ENCODE peak calls at places on chromosomes 11 and 22, in ten cellular contexts. Z is IMR-90, U is BE2C, T is neuronal stem cell, G is mucosa of descending colon, C is body of pancreas, K is H1, J is suprapubic skin, N is Caco-2, A is pancreas. H is an unnamed sample.

GRCh38 chr11:93935826-93936225 is 85.3 kb upstream of the HEPHL1 start:
- DNase-seq in Z (no peak), U (no peak), T (no peak), G (no peak), C (no peak), K (no peak), J (no peak), N (no peak), A (no peak), H (no peak)

GRCh38 chr11:117901601-117902000 is 25.1 kb upstream of the FXYD6 start:
- DNase-seq in Z (no peak), U (no peak), T (no peak), G (no peak), C (no peak), K (no peak), J (peak; percentile 56), N (no peak), A (no peak), H (no peak)

GRCh38 chr11:77138106-77138649 is 10.1 kb downstream of the MYO7A start:
- DNase-seq in Z (no peak), U (no peak), T (no peak), G (no peak), C (no peak), K (no peak), J (no peak), N (no peak), A (no peak), H (no peak)

GRCh38 chr22:40410731-40411505 is 40.5 kb downstream of the SGSM3 start:
- DNase-seq in Z (no peak), U (no peak), T (no peak), G (no peak), C (no peak), K (no peak), J (peak; percentile 55), N (no peak), A (no peak), H (no peak)

GRCh38 chr22:20509344-20510047 is 2.1 kb downstream of the MED15 start:
- DNase-seq in Z (peak; percentile 94), U (no peak), T (no peak), G (peak; percentile 84), C (peak; percentile 61), K (no peak), J (peak; percentile 83), N (peak; percentile 81), A (peak; percentile 59), H (peak; percentile 22)

GRCh38 chr11:132022718-132023117 is 652.3 kb downstream of the NTM start:
- DNase-seq in Z (peak; percentile 81), U (no peak), T (no peak), G (no peak), C (no peak), K (no peak), J (no peak), N (no peak), A (no peak), H (no peak)

GRCh38 chr22:49887074-49887471 is 31.2 kb downstream of the ALG12 start:
- DNase-seq in Z (no peak), U (no peak), T (no peak), G (no peak), C (no peak), K (no peak), J (no peak), N (no peak), A (no peak), H (no peak)

GRCh38 chr11:106603971-106604370 is 414.3 kb downstream of the GUCY1A2 start:
- DNase-seq in Z (no peak), U (no peak), T (no peak), G (no peak), C (no peak), K (no peak), J (no peak), N (no peak), A (no peak), H (no peak)

GRCh38 chr22:38452373-38453064 is 2.5 kb downstream of the KCNJ4 start:
- DNase-seq in Z (peak; percentile 26), U (no peak), T (no peak), G (no peak), C (no peak), K (no peak), J (no peak), N (no peak), A (no peak), H (no peak)

GRCh38 chr11:15123849-15124248 is 9.1 kb downstream of the INSC start:
- DNase-seq in Z (peak; percentile 90), U (no peak), T (no peak), G (no peak), C (no peak), K (no peak), J (no peak), N (no peak), A (no peak), H (no peak)

DNA sequence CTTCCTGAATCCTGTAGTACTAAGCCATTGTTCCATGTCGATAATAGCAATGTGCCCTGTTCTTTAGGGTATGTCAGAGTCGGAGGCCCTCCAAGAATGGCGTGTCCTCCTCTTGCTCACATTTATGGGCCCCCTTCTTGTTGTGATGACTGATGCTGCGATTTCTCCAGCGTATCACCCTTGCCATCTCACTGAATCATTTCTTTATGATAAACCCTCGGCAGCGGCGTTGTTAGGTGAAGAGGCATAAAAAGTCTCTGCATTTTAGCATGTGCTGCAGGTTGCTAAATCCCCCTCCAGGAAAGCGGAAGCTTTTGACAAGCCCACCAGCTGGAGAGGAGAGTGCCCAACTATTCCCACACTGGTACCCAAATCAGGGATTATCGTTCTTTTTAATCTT is 1045.3 kb downstream of the BRD1 start:
- DNase-seq in Z (no peak), U (no peak), T (no peak), G (no peak), C (no peak), K (no peak), J (no peak), N (no peak), A (no peak), H (no peak)
- H3K4me3 ChIP-seq in Z (no peak overlapping the region), U (no peak overlapping the region), T (no peak overlapping the region), G (no peak overlapping the region), C (no peak overlapping the region), K (no peak overlapping the region), J (no peak overlapping the region), N (no peak overlapping the region), A (no peak overlapping the region), H (no peak overlapping the region)

GRCh38 chr11:4140067-4140636 is 45.6 kb downstream of the RRM1 start:
- DNase-seq in Z (no peak), U (no peak), T (no peak), G (no peak), C (no peak), K (no peak), J (no peak), N (no peak), A (no peak), H (no peak)
- H3K4me1 ChIP-seq in Z (peaks cover 1% of the 10 kb centered on the region), U (no peaks in the 10 kb centered on the region), T (no peaks in the 10 kb centered on the region), G (no peaks in the 10 kb centered on the region), C (no peaks in the 10 kb centered on the region), K (no peaks in the 10 kb centered on the region), J (no peaks in the 10 kb centered on the region), N (peaks cover 8% of the 10 kb centered on the region), A (no peaks in the 10 kb centered on the region), H (no peaks in the 10 kb centered on the region)

DNA sequence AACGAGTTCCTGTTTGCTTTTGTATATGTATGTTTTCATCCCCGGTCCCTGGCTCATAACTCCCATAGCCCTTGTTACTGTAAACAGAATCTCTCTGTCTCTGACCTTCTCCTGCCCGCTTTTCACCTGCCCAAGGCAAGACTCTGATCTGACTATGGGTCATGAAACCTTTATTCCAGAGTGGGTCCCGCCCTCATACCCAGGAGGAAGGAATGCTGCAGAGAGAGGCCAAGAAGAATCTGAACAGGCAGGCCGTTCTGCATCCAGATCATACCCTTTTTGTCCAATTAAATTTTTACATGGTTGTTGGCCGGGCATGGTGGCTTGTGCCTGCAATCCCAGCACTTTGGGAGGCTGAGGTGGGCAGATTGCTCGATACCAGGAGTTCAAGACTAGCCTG is 39.6 kb downstream of the GRIK4 start:
- DNase-seq in Z (no peak), U (no peak), T (no peak), G (no peak), C (no peak), K (no peak), J (no peak), N (no peak), A (no peak), H (no peak)
- H3K4me3 ChIP-seq in Z (no peak overlapping the region), U (no peak overlapping the region), T (no peak overlapping the region), G (no peak overlapping the region), C (no peak overlapping the region), K (no peak overlapping the region), J (no peak overlapping the region), N (no peak overlapping the region), A (no peak overlapping the region), H (no peak overlapping the region)

GRCh38 chr11:121206810-121207209 is 85.8 kb upstream of the SC5D start:
- DNase-seq in Z (no peak), U (no peak), T (no peak), G (no peak), C (no peak), K (no peak), J (no peak), N (no peak), A (no peak), H (no peak)
- H3K4me1 ChIP-seq in Z (no peaks in the 10 kb centered on the region), U (no peaks in the 10 kb centered on the region), T (no peaks in the 10 kb centered on the region), G (peaks cover 9% of the 10 kb centered on the region), C (no peaks in the 10 kb centered on the region), K (no peaks in the 10 kb centered on the region), J (peaks cover 6% of the 10 kb centered on the region), N (no peaks in the 10 kb centered on the region), A (peaks cover 5% of the 10 kb centered on the region), H (no peaks in the 10 kb centered on the region)

GRCh38 chr22:41845380-41846267 is 12.7 kb downstream of the SREBF2 start:
- DNase-seq in Z (no peak), U (no peak), T (no peak), G (no peak), C (no peak), K (no peak), J (no peak), N (peak; percentile 62), A (no peak), H (no peak)

GRCh38 chr22:41842996-41843970 is 10.4 kb downstream of the SREBF2 start:
- DNase-seq in Z (no peak), U (no peak), T (no peak), G (no peak), C (peak; percentile 33), K (no peak), J (no peak), N (no peak), A (no peak), H (no peak)

GRCh38 chr22:41844036-41844435 is 11.1 kb downstream of the SREBF2 start:
- DNase-seq in Z (no peak), U (no peak), T (no peak), G (no peak), C (no peak), K (no peak), J (no peak), N (no peak), A (no peak), H (no peak)

GRCh38 chr22:41846268-41847002 is 13.5 kb downstream of the SREBF2 start:
- DNase-seq in Z (no peak), U (no peak), T (no peak), G (no peak), C (no peak), K (no peak), J (no peak), N (no peak), A (no peak), H (no peak)

DNA sequence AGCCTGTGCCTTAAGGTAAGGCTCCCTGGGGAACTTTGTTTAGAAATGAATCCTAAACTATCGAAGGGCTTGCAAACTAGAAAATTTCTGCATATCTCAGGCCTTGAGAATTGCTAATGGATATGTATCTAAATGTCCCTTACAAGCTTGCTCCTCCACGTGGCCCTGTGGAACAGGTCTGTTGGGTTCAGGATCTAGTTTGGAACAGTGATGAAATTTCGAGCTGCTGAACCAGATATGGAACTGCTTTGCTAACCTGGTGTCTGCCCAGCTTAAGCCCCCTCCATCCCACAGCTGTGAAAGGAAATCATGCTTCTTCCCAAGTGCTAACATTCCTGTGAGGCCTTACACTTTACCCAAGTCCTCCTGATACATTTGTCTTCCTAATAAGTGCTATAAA is 11.6 kb downstream of the SREBF2 start:
- DNase-seq in Z (no peak), U (no peak), T (no peak), G (no peak), C (peak; percentile 44), K (no peak), J (no peak), N (peak; percentile 88), A (no peak), H (no peak)
- H3K4me3 ChIP-seq in Z (no peak overlapping the region), U (no peak overlapping the region), T (no peak overlapping the region), G (no peak overlapping the region), C (no peak overlapping the region), K (no peak overlapping the region), J (no peak overlapping the region), N (no peak overlapping the region), A (no peak overlapping the region), H (no peak overlapping the region)

H was measured in naive thymus-derived CD4-positive, alpha-beta T cell.